ENCODE peak calls at places on chromosomes 6 and 20, in six cellular contexts. One of them, this sample, is unnamed.

GRCh38 chr6:84403545-84403944 is 176.1 kb upstream of the CEP162 start:
- DNase-seq in stimulated activated CD8-positive, alpha-beta memory T cell treated with anti-CD3 and anti-CD28 coated beads, Interleukin-15, amount 100 ng/mL, for 4 hours: no peak
- DNase-seq in pancreas: no peak
- DNase-seq in mesendoderm: no peak
- DNase-seq in CD8-positive, alpha-beta T cell: no peak
- DNase-seq in left ventricle myocardium inferior: no peak
- DNase-seq in this sample: no peak

GRCh38 chr6:74431873-74432272 is 735.9 kb downstream of the CD109 start:
- DNase-seq in stimulated activated CD8-positive, alpha-beta memory T cell treated with anti-CD3 and anti-CD28 coated beads, Interleukin-15, amount 100 ng/mL, for 4 hours: no peak
- DNase-seq in pancreas: no peak
- DNase-seq in mesendoderm: no peak
- DNase-seq in CD8-positive, alpha-beta T cell: no peak
- DNase-seq in left ventricle myocardium inferior: no peak
- DNase-seq in this sample: peak; percentile 74

GRCh38 chr6:136751478-136751956 is 40.8 kb downstream of the MAP3K5 start:
- DNase-seq in stimulated activated CD8-positive, alpha-beta memory T cell treated with anti-CD3 and anti-CD28 coated beads, Interleukin-15, amount 100 ng/mL, for 4 hours: no peak
- DNase-seq in pancreas: no peak
- DNase-seq in mesendoderm: no peak
- DNase-seq in CD8-positive, alpha-beta T cell: no peak
- DNase-seq in left ventricle myocardium inferior: no peak
- DNase-seq in this sample: no peak

GRCh38 chr20:33578510-33578909 is 83.6 kb upstream of the C20orf144 start:
- DNase-seq in stimulated activated CD8-positive, alpha-beta memory T cell treated with anti-CD3 and anti-CD28 coated beads, Interleukin-15, amount 100 ng/mL, for 4 hours: no peak
- DNase-seq in pancreas: no peak
- DNase-seq in mesendoderm: no peak
- DNase-seq in CD8-positive, alpha-beta T cell: no peak
- DNase-seq in left ventricle myocardium inferior: no peak
- DNase-seq in this sample: no peak

GRCh38 chr6:75588947-75589346 is 12.7 kb upstream of the SENP6 start:
- DNase-seq in stimulated activated CD8-positive, alpha-beta memory T cell treated with anti-CD3 and anti-CD28 coated beads, Interleukin-15, amount 100 ng/mL, for 4 hours: no peak
- DNase-seq in pancreas: no peak
- DNase-seq in mesendoderm: no peak
- DNase-seq in CD8-positive, alpha-beta T cell: no peak
- DNase-seq in left ventricle myocardium inferior: no peak
- DNase-seq in this sample: no peak

GRCh38 chr20:13486694-13487093 is 152.0 kb downstream of the TASP1 start:
- DNase-seq in stimulated activated CD8-positive, alpha-beta memory T cell treated with anti-CD3 and anti-CD28 coated beads, Interleukin-15, amount 100 ng/mL, for 4 hours: no peak
- DNase-seq in pancreas: no peak
- DNase-seq in mesendoderm: no peak
- DNase-seq in CD8-positive, alpha-beta T cell: no peak
- DNase-seq in left ventricle myocardium inferior: no peak
- DNase-seq in this sample: no peak

GRCh38 chr6:168060521-168060931 is 18.5 kb downstream of the FRMD1 start:
- DNase-seq in stimulated activated CD8-positive, alpha-beta memory T cell treated with anti-CD3 and anti-CD28 coated beads, Interleukin-15, amount 100 ng/mL, for 4 hours: no peak
- DNase-seq in pancreas: peak; percentile 82
- DNase-seq in mesendoderm: peak; percentile 72
- DNase-seq in CD8-positive, alpha-beta T cell: no peak
- DNase-seq in left ventricle myocardium inferior: peak; percentile 72
- DNase-seq in this sample: no peak

GRCh38 chr20:62426678-62427077 is 661 bp downstream of the RBBP8NL start:
- DNase-seq in stimulated activated CD8-positive, alpha-beta memory T cell treated with anti-CD3 and anti-CD28 coated beads, Interleukin-15, amount 100 ng/mL, for 4 hours: no peak
- DNase-seq in pancreas: peak; percentile 69
- DNase-seq in mesendoderm: peak; percentile 64
- DNase-seq in CD8-positive, alpha-beta T cell: no peak
- DNase-seq in left ventricle myocardium inferior: no peak
- DNase-seq in this sample: no peak

GRCh38 chr6:56378966-56379608 is 131.7 kb upstream of the COL21A1 start:
- DNase-seq in stimulated activated CD8-positive, alpha-beta memory T cell treated with anti-CD3 and anti-CD28 coated beads, Interleukin-15, amount 100 ng/mL, for 4 hours: no peak
- DNase-seq in pancreas: no peak
- DNase-seq in mesendoderm: no peak
- DNase-seq in CD8-positive, alpha-beta T cell: no peak
- DNase-seq in left ventricle myocardium inferior: no peak
- DNase-seq in this sample: no peak

GRCh38 chr6:38364127-38364526 is 275.6 kb downstream of the BTBD9 start:
- DNase-seq in stimulated activated CD8-positive, alpha-beta memory T cell treated with anti-CD3 and anti-CD28 coated beads, Interleukin-15, amount 100 ng/mL, for 4 hours: no peak
- DNase-seq in pancreas: no peak
- DNase-seq in mesendoderm: no peak
- DNase-seq in CD8-positive, alpha-beta T cell: no peak
- DNase-seq in left ventricle myocardium inferior: no peak
- DNase-seq in this sample: no peak

GRCh38 chr6:71411882-71412281 is 123.3 kb downstream of the OGFRL1 start:
- DNase-seq in stimulated activated CD8-positive, alpha-beta memory T cell treated with anti-CD3 and anti-CD28 coated beads, Interleukin-15, amount 100 ng/mL, for 4 hours: no peak
- DNase-seq in pancreas: no peak
- DNase-seq in mesendoderm: no peak
- DNase-seq in CD8-positive, alpha-beta T cell: no peak
- DNase-seq in left ventricle myocardium inferior: no peak
- DNase-seq in this sample: no peak

GRCh38 chr6:136774228-136775041 is 17.8 kb downstream of the MAP3K5 start:
- DNase-seq in stimulated activated CD8-positive, alpha-beta memory T cell treated with anti-CD3 and anti-CD28 coated beads, Interleukin-15, amount 100 ng/mL, for 4 hours: no peak
- DNase-seq in pancreas: no peak
- DNase-seq in mesendoderm: peak; percentile 29
- DNase-seq in CD8-positive, alpha-beta T cell: no peak
- DNase-seq in left ventricle myocardium inferior: no peak
- DNase-seq in this sample: peak; percentile 84

GRCh38 chr6:26187981-26188635 is 100.9 kb downstream of the HFE start:
- DNase-seq in stimulated activated CD8-positive, alpha-beta memory T cell treated with anti-CD3 and anti-CD28 coated beads, Interleukin-15, amount 100 ng/mL, for 4 hours: no peak
- DNase-seq in pancreas: no peak
- DNase-seq in mesendoderm: peak; percentile 91
- DNase-seq in CD8-positive, alpha-beta T cell: no peak
- DNase-seq in left ventricle myocardium inferior: no peak
- DNase-seq in this sample: peak; percentile 54

GRCh38 chr6:6861346-6861745 is 246.4 kb upstream of the RREB1 start:
- DNase-seq in stimulated activated CD8-positive, alpha-beta memory T cell treated with anti-CD3 and anti-CD28 coated beads, Interleukin-15, amount 100 ng/mL, for 4 hours: no peak
- DNase-seq in pancreas: no peak
- DNase-seq in mesendoderm: no peak
- DNase-seq in CD8-positive, alpha-beta T cell: no peak
- DNase-seq in left ventricle myocardium inferior: no peak
- DNase-seq in this sample: no peak

GRCh38 chr20:12788936-12789335 is 219.8 kb upstream of the SPTLC3 start:
- DNase-seq in stimulated activated CD8-positive, alpha-beta memory T cell treated with anti-CD3 and anti-CD28 coated beads, Interleukin-15, amount 100 ng/mL, for 4 hours: no peak
- DNase-seq in pancreas: no peak
- DNase-seq in mesendoderm: no peak
- DNase-seq in CD8-positive, alpha-beta T cell: no peak
- DNase-seq in left ventricle myocardium inferior: no peak
- DNase-seq in this sample: no peak

GRCh38 chr6:121436172-121436965 is 923 bp downstream of the GJA1 start:
- DNase-seq in stimulated activated CD8-positive, alpha-beta memory T cell treated with anti-CD3 and anti-CD28 coated beads, Interleukin-15, amount 100 ng/mL, for 4 hours: no peak
- DNase-seq in pancreas: no peak
- DNase-seq in mesendoderm: no peak
- DNase-seq in CD8-positive, alpha-beta T cell: no peak
- DNase-seq in left ventricle myocardium inferior: no peak
- DNase-seq in this sample: peak; percentile 11

GRCh38 chr20:51411867-51412266 is 130.7 kb downstream of the NFATC2 start:
- DNase-seq in stimulated activated CD8-positive, alpha-beta memory T cell treated with anti-CD3 and anti-CD28 coated beads, Interleukin-15, amount 100 ng/mL, for 4 hours: no peak
- DNase-seq in pancreas: no peak
- DNase-seq in mesendoderm: no peak
- DNase-seq in CD8-positive, alpha-beta T cell: no peak
- DNase-seq in left ventricle myocardium inferior: no peak
- DNase-seq in this sample: no peak

GRCh38 chr6:126134491-126134890 is 148.2 kb downstream of the TRMT11 start:
- DNase-seq in stimulated activated CD8-positive, alpha-beta memory T cell treated with anti-CD3 and anti-CD28 coated beads, Interleukin-15, amount 100 ng/mL, for 4 hours: no peak
- DNase-seq in pancreas: no peak
- DNase-seq in mesendoderm: no peak
- DNase-seq in CD8-positive, alpha-beta T cell: no peak
- DNase-seq in left ventricle myocardium inferior: no peak
- DNase-seq in this sample: no peak

GRCh38 chr20:46411637-46412036 is 5.2 kb upstream of the ELMO2 start:
- DNase-seq in stimulated activated CD8-positive, alpha-beta memory T cell treated with anti-CD3 and anti-CD28 coated beads, Interleukin-15, amount 100 ng/mL, for 4 hours: no peak
- DNase-seq in pancreas: no peak
- DNase-seq in mesendoderm: no peak
- DNase-seq in CD8-positive, alpha-beta T cell: no peak
- DNase-seq in left ventricle myocardium inferior: no peak
- DNase-seq in this sample: no peak

GRCh38 chr20:21505810-21506530 is 7.9 kb downstream of the NKX2-2 start:
- DNase-seq in stimulated activated CD8-positive, alpha-beta memory T cell treated with anti-CD3 and anti-CD28 coated beads, Interleukin-15, amount 100 ng/mL, for 4 hours: peak; percentile 17
- DNase-seq in pancreas: no peak
- DNase-seq in mesendoderm: peak; percentile 72
- DNase-seq in CD8-positive, alpha-beta T cell: peak; percentile 52
- DNase-seq in left ventricle myocardium inferior: no peak
- DNase-seq in this sample: no peak

GRCh38 chr20:41344938-41345728 is 4.5 kb downstream of the LPIN3 start:
- DNase-seq in stimulated activated CD8-positive, alpha-beta memory T cell treated with anti-CD3 and anti-CD28 coated beads, Interleukin-15, amount 100 ng/mL, for 4 hours: no peak
- DNase-seq in pancreas: no peak
- DNase-seq in mesendoderm: no peak
- DNase-seq in CD8-positive, alpha-beta T cell: no peak
- DNase-seq in left ventricle myocardium inferior: no peak
- DNase-seq in this sample: no peak

GRCh38 chr6:1708141-1708540 is 98.4 kb downstream of the FOXC1 start:
- DNase-seq in stimulated activated CD8-positive, alpha-beta memory T cell treated with anti-CD3 and anti-CD28 coated beads, Interleukin-15, amount 100 ng/mL, for 4 hours: no peak
- DNase-seq in pancreas: no peak
- DNase-seq in mesendoderm: no peak
- DNase-seq in CD8-positive, alpha-beta T cell: no peak
- DNase-seq in left ventricle myocardium inferior: no peak
- DNase-seq in this sample: no peak

GRCh38 chr20:4633780-4634179 is 87.9 kb upstream of the PRND start:
- DNase-seq in stimulated activated CD8-positive, alpha-beta memory T cell treated with anti-CD3 and anti-CD28 coated beads, Interleukin-15, amount 100 ng/mL, for 4 hours: no peak
- DNase-seq in pancreas: no peak
- DNase-seq in mesendoderm: peak; percentile 72
- DNase-seq in CD8-positive, alpha-beta T cell: no peak
- DNase-seq in left ventricle myocardium inferior: no peak
- DNase-seq in this sample: peak; percentile 87

GRCh38 chr20:32451682-32452461 is 93.7 kb downstream of the ASXL1 start:
- DNase-seq in stimulated activated CD8-positive, alpha-beta memory T cell treated with anti-CD3 and anti-CD28 coated beads, Interleukin-15, amount 100 ng/mL, for 4 hours: no peak
- DNase-seq in pancreas: peak; percentile 34
- DNase-seq in mesendoderm: no peak
- DNase-seq in CD8-positive, alpha-beta T cell: no peak
- DNase-seq in left ventricle myocardium inferior: peak; percentile 12
- DNase-seq in this sample: no peak

GRCh38 chr6:39684790-39685485 is 40.3 kb downstream of the KIF6 start:
- DNase-seq in stimulated activated CD8-positive, alpha-beta memory T cell treated with anti-CD3 and anti-CD28 coated beads, Interleukin-15, amount 100 ng/mL, for 4 hours: no peak
- DNase-seq in pancreas: no peak
- DNase-seq in mesendoderm: peak; percentile 29
- DNase-seq in CD8-positive, alpha-beta T cell: no peak
- DNase-seq in left ventricle myocardium inferior: no peak
- DNase-seq in this sample: no peak

GRCh38 chr6:11407403-11407802 is 130.1 kb upstream of the TMEM170B start:
- DNase-seq in stimulated activated CD8-positive, alpha-beta memory T cell treated with anti-CD3 and anti-CD28 coated beads, Interleukin-15, amount 100 ng/mL, for 4 hours: no peak
- DNase-seq in pancreas: no peak
- DNase-seq in mesendoderm: no peak
- DNase-seq in CD8-positive, alpha-beta T cell: no peak
- DNase-seq in left ventricle myocardium inferior: no peak
- DNase-seq in this sample: no peak

GRCh38 chr6:16243055-16243454 is 4.7 kb downstream of the GMPR start:
- DNase-seq in stimulated activated CD8-positive, alpha-beta memory T cell treated with anti-CD3 and anti-CD28 coated beads, Interleukin-15, amount 100 ng/mL, for 4 hours: no peak
- DNase-seq in pancreas: no peak
- DNase-seq in mesendoderm: no peak
- DNase-seq in CD8-positive, alpha-beta T cell: no peak
- DNase-seq in left ventricle myocardium inferior: peak; percentile 42
- DNase-seq in this sample: no peak

GRCh38 chr6:123658848-123659247 is 22.1 kb upstream of the TRDN start:
- DNase-seq in stimulated activated CD8-positive, alpha-beta memory T cell treated with anti-CD3 and anti-CD28 coated beads, Interleukin-15, amount 100 ng/mL, for 4 hours: no peak
- DNase-seq in pancreas: no peak
- DNase-seq in mesendoderm: peak; percentile 56
- DNase-seq in CD8-positive, alpha-beta T cell: no peak
- DNase-seq in left ventricle myocardium inferior: no peak
- DNase-seq in this sample: no peak